ENCODE peak calls at places on chromosomes 6 and 20, in four cellular contexts. E is WTC11, H is K562, T is HepG2. P is an unnamed sample.

GRCh38 chr6:89302936-89303335 is 12.2 kb downstream of the GABRR2 start:
- DNase-seq in E (no peak), T (no peak), H (no peak), P (no peak)

GRCh38 chr6:85802162-85802561 is 159.5 kb upstream of the SYNCRIP start:
- DNase-seq in T (no peak), H (no peak), E (no peak), P (no peak)

GRCh38 chr6:111087871-111088667 is 766 bp downstream of the SLC16A10 start:
- DNase-seq in E (peak; percentile 61), H (no peak), T (peak; percentile 63), P (peak; percentile 53)

GRCh38 chr6:143027058-143027457 is 33.6 kb upstream of the AIG1 start:
- DNase-seq in T (peak; percentile 38), H (no peak), E (peak; percentile 62), P (peak; percentile 39)

GRCh38 chr6:145733770-145734169 is 1.6 kb downstream of the EPM2A start:
- DNase-seq in E (no peak), T (no peak), H (peak; percentile 24), P (no peak)

GRCh38 chr6:31712296-31712695 is 2.9 kb upstream of the LY6G6D start:
- DNase-seq in E (no peak), T (no peak), H (no peak), P (no peak)

GRCh38 chr6:125906158-125906998 is 50.2 kb upstream of the HINT3 start:
- DNase-seq in H (peak; percentile 70), E (peak; percentile 80), T (peak; percentile 58), P (peak; percentile 73)

GRCh38 chr20:62628691-62629090 is 13.6 kb upstream of the SLCO4A1 start:
- DNase-seq in E (peak; percentile 55), T (no peak), H (no peak), P (no peak)

GRCh38 chr20:49323622-49324238 is 45.9 kb upstream of the ZNFX1 start:
- DNase-seq in H (peak; percentile 68), E (no peak), T (peak; percentile 52), P (no peak)

GRCh38 chr20:52084727-52085126 is 106.9 kb downstream of the ZFP64 start:
- DNase-seq in H (no peak), E (no peak), T (no peak), P (no peak)

GRCh38 chr20:59587570-59587969 is 16.8 kb upstream of the PHACTR3 start:
- DNase-seq in T (no peak), H (no peak), E (no peak), P (no peak)

GRCh38 chr6:131451330-131452195 is 121.5 kb upstream of the ARG1 start:
- DNase-seq in E (no peak), T (no peak), H (no peak), P (no peak)

GRCh38 chr6:166999845-167000253 is 652 bp downstream of the CEP43 start:
- DNase-seq in E (no peak), T (peak; percentile 74), H (no peak), P (no peak)

GRCh38 chr6:76166297-76166696 is 93.8 kb upstream of the IMPG1 start:
- DNase-seq in T (no peak), H (no peak), E (no peak), P (no peak)

GRCh38 chr6:76162811-76163210 is 90.3 kb upstream of the IMPG1 start:
- DNase-seq in E (no peak), T (no peak), H (no peak), P (no peak)

GRCh38 chr6:76165471-76166221 is 93.2 kb upstream of the IMPG1 start:
- DNase-seq in E (no peak), H (no peak), T (no peak), P (no peak)

GRCh38 chr6:76166874-76167273 is 94.4 kb upstream of the IMPG1 start:
- DNase-seq in H (no peak), T (no peak), E (no peak), P (no peak)
- TF ChIP-seq ELF4 in H (no peak), T (no peak), E (no peak), P (no peak)

GRCh38 chr6:43708857-43709653 is 21.5 kb upstream of the MRPS18A start:
- DNase-seq in H (peak; percentile 58), T (no peak), E (no peak), P (no peak)
- TF ChIP-seq ELF4 in H (no peak), T (no peak), E (no peak), P (no peak)

GRCh38 chr6:2578729-2579128 is 172.0 kb downstream of the MYLK4 start:
- DNase-seq in T (no peak), H (no peak), E (no peak), P (no peak)
- TF ChIP-seq ELF4 in T (no peak), H (no peak), E (no peak), P (no peak)

GRCh38 chr6:40695114-40695513 is 108.0 kb upstream of the LRFN2 start:
- DNase-seq in T (no peak), H (no peak), E (peak; percentile 43), P (peak; percentile 46)
- TF ChIP-seq ELF4 in T (no peak), H (no peak), E (no peak), P (no peak)

DNA sequence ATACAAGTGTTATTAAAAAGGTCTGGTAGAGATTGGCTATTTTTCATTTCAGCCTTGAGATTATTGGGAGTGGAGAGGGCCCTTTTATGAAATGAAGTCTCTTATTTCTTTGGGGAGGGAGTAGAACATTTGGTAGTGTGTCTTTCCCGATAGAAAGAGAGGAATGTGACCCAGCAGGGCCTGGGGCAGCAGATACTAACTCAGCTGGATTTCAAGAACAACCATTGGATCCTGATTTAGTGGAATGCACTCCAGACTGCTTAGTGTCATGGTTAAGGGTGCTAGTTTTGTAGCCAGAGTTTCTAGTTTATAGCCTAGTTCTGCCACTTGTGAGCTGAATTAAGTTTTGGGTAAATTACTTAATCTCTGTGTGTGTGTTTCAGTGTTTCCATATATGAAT is 18.4 kb upstream of the FLRT3 start:
- DNase-seq in H (no peak), T (no peak), E (no peak), P (no peak)
- TF ChIP-seq ELF4 in H (no peak), T (no peak), E (no peak), P (no peak)

GRCh38 chr6:168906251-168906845 is 347.3 kb downstream of the THBS2 start:
- DNase-seq in E (no peak), H (no peak), T (no peak), P (no peak)

GRCh38 chr6:168909288-168909687 is 344.4 kb downstream of the THBS2 start:
- DNase-seq in H (no peak), E (no peak), T (no peak), P (no peak)

GRCh38 chr6:168908887-168909286 is 344.8 kb downstream of the THBS2 start:
- DNase-seq in H (no peak), T (no peak), E (no peak), P (no peak)

GRCh38 chr6:168905451-168906090 is 348.1 kb downstream of the THBS2 start:
- DNase-seq in T (no peak), H (no peak), E (no peak), P (no peak)

DNA sequence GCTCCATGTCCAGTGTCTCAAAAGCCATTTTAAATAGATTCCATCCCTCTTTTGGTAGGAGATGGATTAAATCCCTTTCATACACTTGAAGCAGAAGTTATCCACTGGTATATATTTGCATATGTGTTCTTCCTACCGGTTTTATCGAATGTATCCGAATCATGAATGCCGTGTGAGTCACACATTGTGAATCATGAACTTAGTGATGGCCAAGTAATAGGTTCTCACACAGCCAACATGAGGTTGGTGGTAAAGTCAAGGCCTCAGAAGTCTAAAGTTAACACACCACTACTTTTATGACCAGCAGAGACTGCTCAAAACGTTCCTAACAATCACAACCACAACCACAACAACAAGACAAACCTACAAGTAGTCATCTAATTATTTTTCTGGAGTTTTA is 345.5 kb downstream of the THBS2 start:
- DNase-seq in T (no peak), H (no peak), E (no peak), P (no peak)
- TF ChIP-seq ELF4 in T (no peak), H (no peak), E (no peak), P (no peak)

GRCh38 chr6:72238900-72239299 is 352.6 kb downstream of the RIMS1 start:
- DNase-seq in E (no peak), H (no peak), T (no peak), P (no peak)
- TF ChIP-seq ELF4 in E (no peak), H (no peak), T (no peak), P (no peak)

GRCh38 chr6:170022827-170023619 is 267.9 kb downstream of the DLL1 start:
- DNase-seq in E (peak; percentile 30), H (no peak), T (no peak), P (no peak)
- TF ChIP-seq ELF4 in E (no peak), H (no peak), T (no peak), P (no peak)

P was measured in HEK293T.